ENCODE peak calls at places on chromosomes 2 and 18, in nine cellular contexts. I is neural progenitor cell, B is fibroblast of lung, F is PC-9, A is GM10248, Q is brain microvascular endothelial cell, O is body of pancreas, G is progenitor cell of endocrine pancreas, T is thoracic aorta. H is an unnamed sample.

GRCh38 chr2:13543550-13543949 is 826.8 kb downstream of the TRIB2 start:
- DNase-seq in Q (no peak), T (no peak), F (no peak), G (no peak), A (no peak), I (no peak), O (no peak), B (no peak), H (no peak)

GRCh38 chr2:203732072-203732952 is 25.9 kb downstream of the CD28 start:
- DNase-seq in G (no peak), I (no peak), O (no peak), F (no peak), A (no peak), Q (no peak), T (no peak), B (no peak), H (no peak)

GRCh38 chr2:8146329-8147048 is 535.4 kb upstream of the ID2 start:
- DNase-seq in I (no peak), Q (no peak), F (no peak), A (no peak), O (peak), T (no peak), G (no peak), B (no peak), H (peak)

GRCh38 chr2:72745679-72746368 is 80.0 kb downstream of the EXOC6B start:
- DNase-seq in I (peak), O (peak), Q (peak), A (peak), T (no peak), B (peak), G (no peak), F (no peak), H (no peak)

GRCh38 chr2:73023497-73023896 is 48.0 kb downstream of the SFXN5 start:
- DNase-seq in T (no peak), B (no peak), G (no peak), Q (no peak), A (no peak), O (no peak), I (no peak), F (no peak), H (no peak)

GRCh38 chr2:77910136-77910535 is 388.0 kb upstream of the LRRTM4 start:
- DNase-seq in A (no peak), G (no peak), Q (no peak), B (no peak), I (no peak), O (no peak), T (no peak), F (no peak), H (no peak)

GRCh38 chr2:110206056-110206455 is 1.2 kb upstream of the NPHP1 start:
- DNase-seq in F (no peak), B (no peak), T (no peak), I (no peak), G (no peak), A (no peak), Q (peak), O (no peak), H (no peak)

GRCh38 chr2:27020337-27020948 is 12.3 kb upstream of the TMEM214 start:
- DNase-seq in I (no peak), Q (no peak), F (peak), T (no peak), G (no peak), B (peak), A (no peak), O (peak), H (peak)

GRCh38 chr18:48615566-48616401 is 77.0 kb downstream of the CTIF start:
- DNase-seq in F (peak), G (no peak), Q (no peak), B (no peak), I (no peak), A (no peak), O (peak), T (no peak), H (peak)

GRCh38 chr18:11002796-11003195 is 146.6 kb downstream of the PIEZO2 start:
- DNase-seq in T (no peak), A (no peak), G (no peak), B (no peak), F (no peak), I (no peak), O (no peak), Q (no peak), H (no peak)

GRCh38 chr2:96691022-96691612 is 48.6 kb downstream of the FER1L5 start:
- DNase-seq in T (no peak), O (no peak), F (no peak), B (no peak), I (no peak), A (no peak), Q (no peak), G (no peak), H (no peak)

GRCh38 chr2:73830871-73831401 is 2.2 kb downstream of the STAMBP start:
- DNase-seq in T (no peak), A (no peak), I (no peak), B (peak), G (no peak), Q (peak), O (no peak), F (no peak), H (no peak)

GRCh38 chr2:196500686-196501431 is 138.7 kb upstream of the CCDC150 start:
- DNase-seq in O (no peak), Q (no peak), F (no peak), I (no peak), G (no peak), B (no peak), A (no peak), T (no peak), H (no peak)

GRCh38 chr2:8656160-8656641 is 25.7 kb upstream of the ID2 start:
- DNase-seq in O (no peak), G (no peak), Q (no peak), T (no peak), B (peak), F (no peak), A (no peak), I (no peak), H (no peak)

GRCh38 chr2:182864949-182865348 is 1.5 kb downstream of the FRZB start:
- DNase-seq in O (no peak), T (no peak), G (no peak), I (no peak), A (no peak), Q (no peak), F (no peak), B (no peak), H (no peak)

GRCh38 chr18:44740000-44740399 is 59.3 kb downstream of the SETBP1 start:
- DNase-seq in I (no peak), T (no peak), B (no peak), O (peak), Q (no peak), G (no peak), F (peak), A (no peak), H (no peak)

GRCh38 chr18:8876887-8877286 is 171.5 kb downstream of the MTCL1 start:
- DNase-seq in Q (no peak), A (no peak), O (no peak), G (no peak), B (no peak), T (no peak), F (no peak), I (no peak), H (no peak)

GRCh38 chr2:34552337-34552736 is 953.2 kb upstream of the FAM98A start:
- DNase-seq in G (no peak), B (no peak), O (no peak), F (no peak), T (no peak), A (no peak), Q (no peak), I (no peak), H (no peak)

GRCh38 chr2:112183327-112184025 is 45.3 kb downstream of the FBLN7 start:
- DNase-seq in B (no peak), T (no peak), A (peak), G (no peak), Q (no peak), I (no peak), F (no peak), O (no peak), H (no peak)

GRCh38 chr2:229096667-229097066 is 174.4 kb downstream of the PID1 start:
- DNase-seq in B (peak), T (no peak), O (no peak), I (no peak), Q (peak), F (no peak), G (no peak), A (no peak), H (no peak)

GRCh38 chr18:63271881-63272299 is 47.7 kb downstream of the BCL2 start:
- DNase-seq in O (peak), F (no peak), T (no peak), Q (no peak), B (no peak), A (no peak), G (no peak), I (no peak), H (no peak)

GRCh38 chr2:144560254-144560653 is 40.3 kb upstream of the ZEB2 start:
- DNase-seq in B (no peak), I (no peak), G (no peak), Q (no peak), O (no peak), A (no peak), F (no peak), T (no peak), H (no peak)

GRCh38 chr18:79523738-79524180 is 128.0 kb downstream of the NFATC1 start:
- DNase-seq in G (no peak), A (peak), Q (no peak), F (no peak), O (no peak), I (no peak), B (no peak), T (no peak), H (no peak)

GRCh38 chr18:38805256-38805655 is 1239.7 kb upstream of the CELF4 start:
- DNase-seq in O (no peak), B (no peak), G (no peak), A (no peak), F (no peak), T (no peak), Q (no peak), I (peak), H (no peak)

GRCh38 chr2:174332607-174333001 is 2.1 kb upstream of the SP9 start:
- DNase-seq in Q (no peak), T (no peak), G (no peak), B (no peak), O (no peak), A (no peak), I (peak), F (no peak), H (no peak)

GRCh38 chr18:61637905-61638304 is 254.9 kb downstream of the RNF152 start:
- DNase-seq in G (no peak), Q (no peak), B (no peak), F (no peak), O (no peak), I (no peak), T (no peak), A (no peak), H (no peak)

GRCh38 chr2:215920244-215921100 is 92.9 kb downstream of the MREG start:
- DNase-seq in I (peak), O (peak), A (peak), Q (peak), F (peak), G (peak), B (peak), T (peak), H (no peak)

GRCh38 chr2:215619022-215619958 is 183.4 kb upstream of the FN1 start:
- DNase-seq in I (peak), B (peak), O (no peak), Q (peak), F (peak), T (no peak), G (no peak), A (no peak), H (no peak)

DNA sequence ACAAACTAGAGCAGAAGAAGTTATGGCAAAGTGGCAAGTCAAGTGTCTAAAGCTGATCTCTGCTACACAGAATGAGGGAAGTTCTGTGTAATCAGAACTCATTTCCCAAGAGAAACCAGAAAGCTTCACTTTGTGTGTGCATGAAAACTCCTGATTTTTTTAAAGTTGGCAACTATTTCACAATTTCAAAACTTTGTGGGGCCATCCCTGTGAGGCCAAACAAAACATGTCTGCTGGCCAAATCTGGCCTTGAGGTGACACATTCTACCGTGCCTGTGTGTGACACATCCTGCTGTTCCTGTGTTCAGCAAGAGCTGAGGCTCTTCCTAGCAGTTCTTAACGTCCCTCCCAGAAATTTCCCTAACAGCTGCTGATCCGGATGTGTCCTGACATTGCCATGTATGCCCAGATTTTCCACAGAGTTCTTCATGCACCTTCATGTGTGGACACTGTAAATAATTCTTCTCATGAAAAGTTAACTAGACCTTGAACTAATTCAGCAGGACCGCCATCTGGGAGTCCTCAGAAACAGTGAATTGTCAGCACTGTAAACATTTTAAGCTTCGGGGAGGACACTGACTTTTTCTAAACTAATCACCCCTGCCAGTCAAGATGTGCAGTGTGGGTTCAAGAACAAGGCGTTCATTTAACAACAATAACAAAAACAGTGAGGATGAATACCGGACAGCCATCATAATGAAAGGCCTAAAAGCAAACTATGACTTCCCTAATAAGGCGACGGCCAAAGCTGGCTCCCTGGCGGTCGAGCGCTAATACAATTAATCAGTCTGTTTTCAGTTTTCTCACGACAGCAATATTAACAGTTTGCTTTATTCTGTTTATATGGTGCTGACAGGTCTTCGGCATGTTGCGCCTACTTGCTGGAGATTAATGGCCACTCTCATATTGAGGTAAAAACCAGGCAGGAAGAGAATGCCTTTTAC is 98.9 kb downstream of the PLEKHM3 start:
- DNase-seq in B (peak), O (peak), F (no peak), Q (peak), A (no peak), G (no peak), I (no peak), T (no peak), H (peak)
- TF ChIP-seq CTCF in B (no peak), O (no peak), F (no peak), Q (no peak), A (no peak), G (no peak), I (no peak), T (no peak), H (peak)

GRCh38 chr2:127064642-127065250 is 42.2 kb downstream of the BIN1 start:
- DNase-seq in B (peak), F (peak), G (no peak), I (peak), A (peak), T (peak), Q (peak), O (peak), H (peak)
- TF ChIP-seq CTCF in B (no peak), F (peak), G (no peak), I (no peak), A (no peak), T (peak), Q (peak), O (no peak), H (no peak)

GRCh38 chr2:102494570-102494969 is 21.5 kb downstream of the SLC9A4 start:
- DNase-seq in T (no peak), A (no peak), B (no peak), Q (no peak), I (no peak), G (no peak), F (no peak), O (no peak), H (no peak)
- TF ChIP-seq CTCF in T (no peak), A (no peak), B (no peak), Q (no peak), I (no peak), G (no peak), F (no peak), O (no peak), H (no peak)

GRCh38 chr2:10267551-10268465 is 34.9 kb upstream of the HPCAL1 start:
- DNase-seq in A (no peak), T (no peak), Q (no peak), G (no peak), O (peak), B (no peak), F (no peak), I (peak), H (no peak)
- TF ChIP-seq CTCF in A (no peak), T (no peak), Q (no peak), G (no peak), O (no peak), B (no peak), F (no peak), I (peak), H (no peak)

DNA sequence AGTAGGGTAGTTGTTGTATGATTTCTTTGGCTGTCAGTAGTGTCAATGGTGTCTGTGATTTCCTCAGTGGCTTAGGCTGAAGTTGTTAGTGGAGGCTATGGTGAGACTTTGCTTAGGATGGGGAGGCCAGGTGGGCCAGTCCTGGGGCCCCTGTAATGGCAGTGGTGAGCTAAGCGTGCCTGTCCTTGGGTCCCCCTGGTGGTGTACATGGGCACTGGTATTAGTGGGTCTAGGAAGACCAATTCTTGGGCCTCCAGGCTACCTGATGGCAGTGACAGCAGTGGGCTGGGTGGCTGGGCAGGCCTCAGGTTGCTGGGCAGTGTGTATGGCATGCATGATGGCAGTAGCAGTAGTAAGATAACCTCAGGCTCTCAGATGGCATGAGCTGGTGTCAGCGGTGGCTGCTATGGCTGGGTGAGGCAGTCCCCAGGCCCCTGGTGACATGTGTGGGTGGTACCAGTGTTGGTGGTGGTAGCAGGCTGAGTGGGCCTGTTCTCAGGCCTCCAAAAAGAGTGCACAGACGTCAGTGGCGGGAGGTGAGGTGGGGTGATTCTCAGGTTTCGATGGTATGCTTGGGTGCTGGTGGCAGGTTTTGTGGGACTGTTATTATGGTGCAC is 103.2 kb downstream of the KLHL14 start:
- DNase-seq in Q (no peak), G (no peak), O (no peak), T (no peak), I (no peak), B (no peak), A (no peak), F (no peak), H (no peak)
- TF ChIP-seq CTCF in Q (peak), G (peak), O (no peak), T (no peak), I (peak), B (no peak), A (no peak), F (no peak), H (no peak)

DNA sequence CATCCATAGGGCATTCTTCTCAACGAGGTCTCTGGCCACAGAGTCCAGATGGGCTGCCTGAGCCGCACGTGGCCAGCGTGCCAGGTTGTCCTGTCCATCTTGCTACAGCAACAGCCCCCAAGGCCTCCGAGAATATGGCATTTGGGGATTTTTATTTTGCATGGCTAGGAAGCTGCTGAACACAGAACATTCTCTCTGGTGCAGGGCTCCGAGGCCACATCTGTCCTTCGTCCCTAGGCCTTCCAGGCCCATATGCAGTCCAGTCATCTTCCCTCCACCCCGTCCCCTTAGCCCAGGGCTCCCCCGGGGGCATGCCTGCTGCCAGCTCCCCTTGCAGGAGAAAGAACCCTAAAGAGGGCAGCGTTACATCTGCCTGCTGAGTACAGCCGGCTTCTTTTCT is 2.3 kb downstream of the HDAC4 start:
- DNase-seq in G (no peak), A (no peak), F (no peak), Q (no peak), O (no peak), I (peak), B (no peak), T (no peak), H (no peak)
- TF ChIP-seq CTCF in G (no peak), A (no peak), F (no peak), Q (no peak), O (no peak), I (no peak), B (no peak), T (no peak), H (no peak)

DNA sequence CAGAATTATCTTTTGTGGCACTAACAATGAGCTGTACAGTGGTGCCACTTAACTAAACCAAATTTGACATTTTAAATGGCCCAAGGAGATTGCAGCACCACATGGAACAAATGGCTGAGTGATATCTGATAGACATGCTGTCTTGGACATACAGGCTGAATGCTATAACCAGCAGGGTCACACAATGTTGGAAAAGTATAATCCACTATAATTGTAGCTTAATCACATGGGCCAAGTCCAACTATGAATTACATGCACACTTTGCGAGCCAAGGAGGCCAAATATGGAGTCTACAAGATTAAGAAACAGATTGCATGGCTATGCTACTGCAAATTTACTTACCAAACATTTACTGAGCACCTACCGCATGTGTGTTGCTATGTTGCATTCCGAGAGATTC is 69.0 kb downstream of the AOX1 start:
- DNase-seq in T (no peak), I (no peak), A (no peak), F (no peak), O (no peak), G (no peak), B (no peak), Q (no peak), H (no peak)
- TF ChIP-seq CTCF in T (no peak), I (no peak), A (no peak), F (no peak), O (no peak), G (no peak), B (no peak), Q (no peak), H (no peak)

GRCh38 chr2:25851740-25852503 is 26.4 kb downstream of the ASXL2 start:
- DNase-seq in I (peak), O (peak), T (no peak), G (no peak), F (peak), Q (peak), B (peak), A (peak), H (peak)
- TF ChIP-seq CTCF in I (peak), O (peak), T (peak), G (peak), F (peak), Q (peak), B (peak), A (peak), H (peak)

H was measured in right lobe of liver.